ENCODE peak calls at places on chromosomes 12 and 14, in eight cellular contexts. I is A549, E is sigmoid colon, U is adrenal gland, Q is K562, R is IMR-90, H is right lobe of liver, Z is HCT116. X is an unnamed sample.
A peak's percentile ranks its signal among the peaks of the same experiment; 100 is the strongest.

GRCh38 chr12:132335179-132335756 is 5.9 kb upstream of the GALNT9 start:
- DNase-seq in I (no peak), E (no peak), U (no peak), Q (no peak), R (no peak), H (no peak), Z (no peak), X (no peak)

GRCh38 chr12:15274561-15274967 is 47.7 kb upstream of the PTPRO start:
- DNase-seq in I (no peak), E (peak; percentile 82), U (peak; percentile 13), Q (no peak), R (no peak), H (no peak), Z (no peak), X (no peak)

GRCh38 chr14:101557811-101558738 is 3.2 kb upstream of the DIO3 start:
- DNase-seq in I (no peak), E (peak; percentile 77), U (no peak), Q (peak; percentile 17), R (no peak), H (no peak), Z (no peak), X (no peak)

GRCh38 chr12:131896811-131897270 is 2.4 kb downstream of the ULK1 start:
- DNase-seq in I (no peak), E (no peak), U (no peak), Q (no peak), R (no peak), H (no peak), Z (no peak), X (no peak)

GRCh38 chr14:68140801-68141200 is 321.2 kb downstream of the RAD51B start:
- DNase-seq in I (no peak), E (no peak), U (no peak), Q (no peak), R (no peak), H (no peak), Z (no peak), X (no peak)

GRCh38 chr12:124441443-124442190 is 125.8 kb downstream of the NCOR2 start:
- DNase-seq in I (no peak), E (no peak), U (no peak), Q (peak; percentile 41), R (peak; percentile 92), H (no peak), Z (no peak), X (no peak)

GRCh38 chr12:91109148-91109564 is 2.1 kb downstream of the LUM start:
- DNase-seq in I (no peak), E (peak; percentile 85), U (peak; percentile 60), Q (peak; percentile 7), R (peak; percentile 80), H (peak; percentile 60), Z (peak; percentile 27), X (peak; percentile 27)

GRCh38 chr12:106107566-106107965 is 31.2 kb downstream of the NUAK1 start:
- DNase-seq in I (no peak), E (peak; percentile 32), U (no peak), Q (no peak), R (peak; percentile 68), H (no peak), Z (no peak), X (no peak)

GRCh38 chr12:12357697-12358476 is 1.0 kb downstream of the BORCS5 start:
- DNase-seq in I (no peak), E (no peak), U (no peak), Q (no peak), R (peak; percentile 34), H (no peak), Z (no peak), X (no peak)

GRCh38 chr14:64549805-64550538 is at the start of gene PPP1R36:
- DNase-seq in I (no peak), E (peak; percentile 70), U (no peak), Q (no peak), R (no peak), H (peak; percentile 47), Z (no peak), X (peak; percentile 86)

GRCh38 chr14:29518335-29518734 is 409.3 kb downstream of the PRKD1 start:
- DNase-seq in I (no peak), E (no peak), U (no peak), Q (no peak), R (peak; percentile 28), H (no peak), Z (no peak), X (no peak)

GRCh38 chr14:21056520-21057163 is 980 bp upstream of the RNASE8 start:
- DNase-seq in I (no peak), E (no peak), U (no peak), Q (no peak), R (no peak), H (no peak), Z (no peak), X (no peak)

GRCh38 chr12:131749618-131750315 is 38.9 kb downstream of the SFSWAP start:
- DNase-seq in I (no peak), E (no peak), U (no peak), Q (no peak), R (no peak), H (no peak), Z (no peak), X (no peak)

GRCh38 chr14:81565441-81566290 is 32.0 kb upstream of the SEL1L start:
- DNase-seq in I (peak; percentile 21), E (no peak), U (peak; percentile 33), Q (peak; percentile 16), R (no peak), H (peak; percentile 47), Z (peak; percentile 8), X (no peak)

GRCh38 chr12:85949253-85949652 is 75.2 kb downstream of the NTS start:
- DNase-seq in I (no peak), E (no peak), U (no peak), Q (no peak), R (no peak), H (no peak), Z (no peak), X (no peak)

GRCh38 chr14:90281261-90281660 is 24.9 kb downstream of the PSMC1 start:
- DNase-seq in I (no peak), E (no peak), U (no peak), Q (no peak), R (peak; percentile 84), H (peak; percentile 24), Z (no peak), X (no peak)

GRCh38 chr14:35380794-35381193 is 23.8 kb downstream of the NFKBIA start:
- DNase-seq in I (no peak), E (no peak), U (no peak), Q (no peak), R (no peak), H (no peak), Z (no peak), X (no peak)
- TF ChIP-seq POLR2A in I (no peak), E (no peak), U (no peak), Q (no peak), R (no peak), H (no peak), Z (no peak), X (no peak)

GRCh38 chr12:110705309-110705708 is 16.4 kb upstream of the HVCN1 start:
- DNase-seq in I (no peak), E (no peak), U (no peak), Q (no peak), R (peak; percentile 12), H (no peak), Z (no peak), X (no peak)

GRCh38 chr12:110704231-110704630 is 15.3 kb upstream of the HVCN1 start:
- DNase-seq in I (no peak), E (no peak), U (no peak), Q (no peak), R (no peak), H (no peak), Z (no peak), X (no peak)

GRCh38 chr12:110704750-110705149 is 15.8 kb upstream of the HVCN1 start:
- DNase-seq in I (peak; percentile 38), E (no peak), U (no peak), Q (no peak), R (no peak), H (no peak), Z (peak; percentile 60), X (no peak)

DNA sequence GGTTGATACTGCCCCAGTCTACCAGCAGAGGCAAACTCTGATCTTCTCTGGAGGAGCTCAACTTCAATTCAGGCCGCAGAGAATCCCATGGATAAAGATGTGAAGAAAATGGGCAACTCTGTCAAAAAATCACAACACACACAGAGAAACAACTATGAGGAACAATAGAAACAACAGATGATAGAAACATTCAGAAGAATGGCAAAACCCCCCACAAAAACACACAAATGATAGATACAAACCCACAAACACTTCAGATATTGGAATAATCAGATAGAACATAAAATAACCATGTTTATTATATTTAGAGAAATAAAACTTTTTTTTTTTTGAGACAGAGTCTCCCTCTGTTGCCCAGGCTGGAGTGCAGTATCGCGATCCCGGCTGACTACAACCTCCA is 20.0 kb upstream of the HVCN1 start:
- DNase-seq in I (no peak), E (no peak), U (no peak), Q (no peak), R (no peak), H (no peak), Z (no peak), X (no peak)
- TF ChIP-seq CTCF in I (no peak), E (no peak), U (no peak), Q (no peak), R (no peak), H (no peak), Z (no peak), X (no peak)

DNA sequence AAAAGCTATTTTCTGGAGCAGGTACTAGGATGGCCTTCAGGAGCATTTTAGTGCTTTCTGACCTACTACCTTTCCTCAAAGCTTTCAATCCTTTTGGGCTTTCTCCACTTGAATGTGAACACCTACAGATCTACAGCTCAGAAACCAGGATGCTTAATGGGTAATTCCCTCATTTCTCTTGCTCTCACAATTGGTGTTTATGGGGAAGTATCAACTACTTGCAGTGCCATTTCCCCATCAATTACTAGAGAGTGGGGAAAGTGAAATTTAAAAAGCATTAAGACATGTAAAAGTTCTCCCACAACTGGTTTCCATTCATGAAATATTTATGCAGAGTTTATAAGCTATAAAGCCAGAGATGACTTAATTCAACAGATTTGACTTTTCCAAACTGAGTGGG is 2.1 kb upstream of the YY1 start:
- DNase-seq in I (no peak), E (no peak), U (no peak), Q (no peak), R (no peak), H (no peak), Z (no peak), X (no peak)
- H3K27ac ChIP-seq in I (no peak overlapping the region), E (peak overlapping the region; percentile 99), U (peak overlapping the region; percentile 100), Q (peak overlapping the region; percentile 98), R (no peak overlapping the region), H (no peak overlapping the region), Z (no peak overlapping the region), X (no peak overlapping the region)

DNA sequence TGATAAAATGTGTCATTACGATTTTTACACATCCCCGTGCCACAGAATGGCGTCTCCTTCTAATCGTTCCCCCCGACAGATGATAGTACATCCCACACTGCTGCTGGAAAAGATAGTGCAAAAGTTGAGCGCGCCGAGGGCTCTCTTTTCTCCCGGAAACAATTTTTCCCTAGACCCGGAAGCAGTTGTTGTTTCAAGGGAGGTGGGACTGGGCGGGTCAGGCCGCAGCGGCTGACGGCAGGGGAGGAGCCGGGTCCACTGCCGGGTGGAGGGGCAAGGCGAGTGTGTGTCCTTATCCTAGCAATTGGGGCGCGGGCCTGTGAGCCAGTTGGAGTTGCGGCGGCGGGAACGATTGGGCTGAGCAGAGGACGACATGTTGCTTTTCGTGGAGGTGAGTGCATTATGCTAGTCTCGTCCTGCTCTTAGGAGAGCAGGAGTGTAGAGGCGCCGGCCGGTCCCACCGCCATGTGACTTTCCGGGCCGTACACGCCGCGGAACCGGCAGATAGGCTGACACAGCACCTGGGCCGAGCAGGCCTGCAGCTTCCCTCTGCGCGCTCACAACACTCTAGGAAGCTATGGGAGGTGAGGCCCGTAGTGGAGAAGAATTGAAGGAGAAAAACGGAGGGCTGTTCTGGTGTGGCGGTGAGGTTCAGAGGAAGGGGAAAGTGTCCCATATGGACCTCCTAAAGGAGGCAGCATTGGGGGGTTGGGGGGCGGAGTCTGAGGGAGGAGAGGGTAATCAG is at the start of gene LARP4:
- DNase-seq in I (peak; percentile 96), E (peak; percentile 97), U (peak; percentile 96), Q (peak; percentile 96), R (peak; percentile 92), H (peak; percentile 95), Z (peak; percentile 93), X (peak; percentile 96)
- TF ChIP-seq POLR2A in I (peak; percentile 89), E (peak; percentile 89), U (peak; percentile 96), Q (peak; percentile 98), R (peak; percentile 85), H (peak; percentile 96), Z (peak; percentile 83), X (peak; percentile 93)